ENCODE peak calls at places on chromosomes 12 and 14, in seven cellular contexts. One of them, this sample, is unnamed.

GRCh38 chr14:39563361-39563760 is 131.1 kb upstream of the FBXO33 start:
- DNase-seq in prostate gland: no peak
- DNase-seq in H9: no peak
- DNase-seq in GM12878: no peak
- DNase-seq in fibroblast of lung: no peak
- DNase-seq in GM23338: no peak
- DNase-seq in heart left ventricle: no peak
- DNase-seq in this sample: no peak

GRCh38 chr14:26719514-26719913 is 121.7 kb upstream of the NOVA1 start:
- DNase-seq in fibroblast of lung: peak; percentile 83
- DNase-seq in GM12878: no peak
- DNase-seq in prostate gland: no peak
- DNase-seq in heart left ventricle: no peak
- DNase-seq in GM23338: no peak
- DNase-seq in H9: no peak
- DNase-seq in this sample: peak; percentile 29

GRCh38 chr12:15562263-15562662 is 226.9 kb downstream of the EPS8 start:
- DNase-seq in prostate gland: no peak
- DNase-seq in heart left ventricle: no peak
- DNase-seq in H9: no peak
- DNase-seq in GM23338: no peak
- DNase-seq in GM12878: no peak
- DNase-seq in fibroblast of lung: no peak
- DNase-seq in this sample: no peak

GRCh38 chr14:65002586-65003210 is 16.0 kb downstream of the FNTB start:
- DNase-seq in fibroblast of lung: peak; percentile 76
- DNase-seq in GM23338: no peak
- DNase-seq in prostate gland: no peak
- DNase-seq in heart left ventricle: no peak
- DNase-seq in GM12878: no peak
- DNase-seq in H9: no peak
- DNase-seq in this sample: no peak

GRCh38 chr12:116594325-116595038 is 35.3 kb downstream of the MAP1LC3B2 start:
- DNase-seq in GM23338: no peak
- DNase-seq in heart left ventricle: peak; percentile 51
- DNase-seq in GM12878: no peak
- DNase-seq in H9: no peak
- DNase-seq in fibroblast of lung: no peak
- DNase-seq in prostate gland: no peak
- DNase-seq in this sample: no peak

GRCh38 chr12:109716512-109717389 is 3.1 kb downstream of the FAM222A start:
- DNase-seq in GM12878: no peak
- DNase-seq in prostate gland: peak; percentile 30
- DNase-seq in GM23338: no peak
- DNase-seq in H9: no peak
- DNase-seq in fibroblast of lung: no peak
- DNase-seq in heart left ventricle: peak; percentile 61
- DNase-seq in this sample: no peak

GRCh38 chr14:52778702-52779101 is 12.7 kb downstream of the GNPNAT1 start:
- DNase-seq in heart left ventricle: no peak
- DNase-seq in GM23338: no peak
- DNase-seq in fibroblast of lung: no peak
- DNase-seq in GM12878: no peak
- DNase-seq in H9: no peak
- DNase-seq in prostate gland: no peak
- DNase-seq in this sample: peak; percentile 34

GRCh38 chr14:69880051-69880487 is 853 bp downstream of the SMOC1 start:
- DNase-seq in prostate gland: no peak
- DNase-seq in GM23338: peak; percentile 48
- DNase-seq in GM12878: no peak
- DNase-seq in heart left ventricle: no peak
- DNase-seq in fibroblast of lung: no peak
- DNase-seq in H9: no peak
- DNase-seq in this sample: no peak

GRCh38 chr12:78970041-78970440 is 105.5 kb downstream of the SYT1 start:
- DNase-seq in GM23338: no peak
- DNase-seq in prostate gland: no peak
- DNase-seq in heart left ventricle: no peak
- DNase-seq in H9: no peak
- DNase-seq in fibroblast of lung: peak; percentile 31
- DNase-seq in GM12878: no peak
- DNase-seq in this sample: peak; percentile 20

GRCh38 chr14:51627313-51627712 is 24.4 kb upstream of the FRMD6 start:
- DNase-seq in prostate gland: no peak
- DNase-seq in fibroblast of lung: no peak
- DNase-seq in heart left ventricle: no peak
- DNase-seq in H9: no peak
- DNase-seq in GM23338: no peak
- DNase-seq in GM12878: no peak
- DNase-seq in this sample: no peak
- H3K27ac ChIP-seq in prostate gland: no peak overlapping the region
- H3K27ac ChIP-seq in fibroblast of lung: no peak overlapping the region
- H3K27ac ChIP-seq in heart left ventricle: no peak overlapping the region
- H3K27ac ChIP-seq in H9: no peak overlapping the region
- H3K27ac ChIP-seq in GM23338: no peak overlapping the region
- H3K27ac ChIP-seq in GM12878: no peak overlapping the region
- H3K27ac ChIP-seq in this sample: no peak overlapping the region

GRCh38 chr12:91893476-91893875 is 252.2 kb downstream of the BTG1 start:
- DNase-seq in GM23338: no peak
- DNase-seq in GM12878: no peak
- DNase-seq in H9: no peak
- DNase-seq in fibroblast of lung: no peak
- DNase-seq in prostate gland: peak; percentile 36
- DNase-seq in heart left ventricle: no peak
- DNase-seq in this sample: no peak
- H3K27ac ChIP-seq in GM23338: no peak overlapping the region
- H3K27ac ChIP-seq in GM12878: no peak overlapping the region
- H3K27ac ChIP-seq in H9: no peak overlapping the region
- H3K27ac ChIP-seq in fibroblast of lung: no peak overlapping the region
- H3K27ac ChIP-seq in prostate gland: no peak overlapping the region
- H3K27ac ChIP-seq in heart left ventricle: no peak overlapping the region
- H3K27ac ChIP-seq in this sample: no peak overlapping the region

DNA sequence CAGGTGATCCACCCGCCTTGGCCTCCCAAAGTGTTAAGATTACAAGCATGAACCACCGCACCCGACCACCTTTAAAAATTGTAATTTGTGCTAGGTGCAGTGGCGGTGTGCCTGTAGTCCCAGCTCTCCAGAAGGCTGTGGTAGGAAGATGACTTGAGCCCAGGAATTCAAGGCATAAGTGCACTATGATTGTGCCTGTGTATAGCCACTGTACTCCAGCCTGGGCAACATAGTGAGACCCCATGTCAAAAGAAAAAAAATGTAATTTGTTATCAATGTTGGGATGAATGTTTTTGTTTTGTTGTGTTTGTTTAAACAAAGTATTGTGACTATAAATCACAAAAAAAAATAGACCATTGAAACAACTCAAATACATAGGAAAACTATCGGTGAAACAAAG is 43.1 kb upstream of the NAP1L1 start:
- DNase-seq in fibroblast of lung: no peak
- DNase-seq in GM12878: no peak
- DNase-seq in heart left ventricle: no peak
- DNase-seq in H9: no peak
- DNase-seq in GM23338: no peak
- DNase-seq in prostate gland: no peak
- DNase-seq in this sample: no peak
- H3K27ac ChIP-seq in fibroblast of lung: no peak overlapping the region
- H3K27ac ChIP-seq in GM12878: no peak overlapping the region
- H3K27ac ChIP-seq in heart left ventricle: no peak overlapping the region
- H3K27ac ChIP-seq in H9: no peak overlapping the region
- H3K27ac ChIP-seq in GM23338: no peak overlapping the region
- H3K27ac ChIP-seq in prostate gland: no peak overlapping the region
- H3K27ac ChIP-seq in this sample: no peak overlapping the region

DNA sequence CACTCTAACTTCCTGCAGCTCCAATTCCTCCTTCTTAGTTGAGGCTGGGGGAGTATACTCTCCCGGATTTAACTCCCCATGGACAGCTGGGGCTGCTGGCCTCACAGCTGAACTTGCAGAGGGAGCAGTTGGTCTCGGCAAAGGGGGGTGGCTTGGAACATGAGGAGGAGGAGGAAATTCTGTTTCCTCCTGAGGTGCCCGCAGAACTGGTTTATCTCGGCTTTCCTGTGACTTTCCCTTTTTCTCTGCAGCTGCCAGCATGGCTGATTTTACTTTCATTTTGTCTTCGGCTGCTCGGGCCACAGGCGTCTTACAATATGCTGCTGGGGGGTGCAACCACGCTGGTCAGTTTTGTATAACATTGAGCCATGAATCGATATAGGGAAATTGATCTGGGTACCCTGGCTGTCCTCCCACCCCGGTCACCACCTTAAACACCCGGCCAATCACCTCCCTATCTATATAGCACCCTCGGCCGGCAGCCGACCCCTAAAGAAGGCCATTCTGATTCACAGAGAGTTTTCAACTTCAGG is 1317.6 kb downstream of the TMEM121 start:
- DNase-seq in fibroblast of lung: no peak
- DNase-seq in H9: no peak
- DNase-seq in GM23338: no peak
- DNase-seq in GM12878: no peak
- DNase-seq in heart left ventricle: no peak
- DNase-seq in prostate gland: peak; percentile 69
- DNase-seq in this sample: no peak
- H3K27ac ChIP-seq in fibroblast of lung: no peak overlapping the region
- H3K27ac ChIP-seq in H9: no peak overlapping the region
- H3K27ac ChIP-seq in GM23338: no peak overlapping the region
- H3K27ac ChIP-seq in GM12878: peak overlapping the region; percentile 88
- H3K27ac ChIP-seq in heart left ventricle: peak overlapping the region; percentile 83
- H3K27ac ChIP-seq in prostate gland: peak overlapping the region; percentile 94
- H3K27ac ChIP-seq in this sample: no peak overlapping the region

GRCh38 chr14:42944284-42944683 is 1337.6 kb downstream of the LRFN5 start:
- DNase-seq in heart left ventricle: no peak
- DNase-seq in GM12878: no peak
- DNase-seq in fibroblast of lung: peak; percentile 41
- DNase-seq in prostate gland: no peak
- DNase-seq in GM23338: no peak
- DNase-seq in H9: no peak
- DNase-seq in this sample: no peak
- H3K27ac ChIP-seq in heart left ventricle: no peak overlapping the region
- H3K27ac ChIP-seq in GM12878: no peak overlapping the region
- H3K27ac ChIP-seq in fibroblast of lung: no peak overlapping the region
- H3K27ac ChIP-seq in prostate gland: no peak overlapping the region
- H3K27ac ChIP-seq in GM23338: no peak overlapping the region
- H3K27ac ChIP-seq in H9: no peak overlapping the region
- H3K27ac ChIP-seq in this sample: no peak overlapping the region

GRCh38 chr12:53725824-53726223 is 1.4 kb downstream of the CALCOCO1 start:
- DNase-seq in GM12878: no peak
- DNase-seq in heart left ventricle: no peak
- DNase-seq in fibroblast of lung: peak; percentile 60
- DNase-seq in H9: no peak
- DNase-seq in prostate gland: no peak
- DNase-seq in GM23338: no peak
- DNase-seq in this sample: no peak

GRCh38 chr12:53726946-53727309 is 324 bp downstream of the CALCOCO1 start:
- DNase-seq in prostate gland: no peak
- DNase-seq in GM23338: peak; percentile 55
- DNase-seq in heart left ventricle: no peak
- DNase-seq in GM12878: no peak
- DNase-seq in H9: no peak
- DNase-seq in fibroblast of lung: peak; percentile 41
- DNase-seq in this sample: no peak

GRCh38 chr12:53726342-53726741 is 910 bp downstream of the CALCOCO1 start:
- DNase-seq in GM12878: no peak
- DNase-seq in prostate gland: no peak
- DNase-seq in fibroblast of lung: no peak
- DNase-seq in GM23338: no peak
- DNase-seq in heart left ventricle: no peak
- DNase-seq in H9: no peak
- DNase-seq in this sample: no peak

GRCh38 chr12:53728206-53728605 is 954 bp upstream of the CALCOCO1 start:
- DNase-seq in fibroblast of lung: no peak
- DNase-seq in prostate gland: no peak
- DNase-seq in GM12878: no peak
- DNase-seq in GM23338: peak; percentile 19
- DNase-seq in heart left ventricle: no peak
- DNase-seq in H9: no peak
- DNase-seq in this sample: no peak

GRCh38 chr12:53727310-53728041 is at the start of gene CALCOCO1:
- DNase-seq in GM12878: peak; percentile 95
- DNase-seq in GM23338: peak; percentile 99
- DNase-seq in heart left ventricle: peak; percentile 99
- DNase-seq in fibroblast of lung: peak; percentile 99
- DNase-seq in H9: peak; percentile 100
- DNase-seq in prostate gland: peak; percentile 98
- DNase-seq in this sample: peak; percentile 96
- H3K27ac ChIP-seq in GM12878: peak within 1 kb of the TSS; percentile 24
- H3K27ac ChIP-seq in GM23338: no peak within 1 kb of the TSS
- H3K27ac ChIP-seq in heart left ventricle: peak within 1 kb of the TSS; percentile 81
- H3K27ac ChIP-seq in fibroblast of lung: peak within 1 kb of the TSS; percentile 68
- H3K27ac ChIP-seq in H9: no peak within 1 kb of the TSS
- H3K27ac ChIP-seq in prostate gland: peak within 1 kb of the TSS; percentile 72
- H3K27ac ChIP-seq in this sample: peak within 1 kb of the TSS; percentile 14

GRCh38 chr12:29559194-29559593 is 61.7 kb upstream of the OVCH1 start:
- DNase-seq in heart left ventricle: no peak
- DNase-seq in GM12878: no peak
- DNase-seq in H9: no peak
- DNase-seq in fibroblast of lung: no peak
- DNase-seq in GM23338: no peak
- DNase-seq in prostate gland: no peak
- DNase-seq in this sample: no peak
- H3K27ac ChIP-seq in heart left ventricle: peak overlapping the region; percentile 78
- H3K27ac ChIP-seq in GM12878: no peak overlapping the region
- H3K27ac ChIP-seq in H9: no peak overlapping the region
- H3K27ac ChIP-seq in fibroblast of lung: no peak overlapping the region
- H3K27ac ChIP-seq in GM23338: no peak overlapping the region
- H3K27ac ChIP-seq in prostate gland: no peak overlapping the region
- H3K27ac ChIP-seq in this sample: no peak overlapping the region